ENCODE peak calls at places on chromosomes 16 and 17, in five cellular contexts. H is transverse colon, V is mammary epithelial cell, M is lower leg skin, C is astrocyte of the spinal cord. X is an unnamed sample.

GRCh38 chr17:71975998-71976649 is 144.7 kb upstream of the SOX9 start:
- DNase-seq in C (peak), M (peak), V (peak), H (peak), X (peak)

GRCh38 chr17:3843935-3844516 is 2.0 kb downstream of the NCBP3 start:
- DNase-seq in V (peak), M (no peak), H (peak), C (peak), X (peak)

GRCh38 chr16:55340445-55340844 is 16.4 kb downstream of the IRX6 start:
- DNase-seq in M (no peak), V (no peak), C (no peak), H (no peak), X (no peak)

GRCh38 chr17:65102235-65102634 is 34.9 kb upstream of the RGS9 start:
- DNase-seq in H (no peak), M (peak), V (no peak), C (no peak), X (no peak)

GRCh38 chr17:44097110-44097810 is 26.2 kb downstream of the HDAC5 start:
- DNase-seq in H (no peak), V (no peak), C (peak), M (no peak), X (peak)

GRCh38 chr17:17387461-17388362 is 84.5 kb downstream of the NT5M start:
- DNase-seq in V (peak), M (no peak), H (peak), C (no peak), X (no peak)

GRCh38 chr16:71855937-71856662 is 10.3 kb downstream of the ATXN1L start:
- DNase-seq in M (no peak), H (no peak), C (no peak), V (no peak), X (no peak)

GRCh38 chr17:60352071-60352470 is 39.9 kb downstream of the USP32 start:
- DNase-seq in M (no peak), V (no peak), H (no peak), C (no peak), X (no peak)

GRCh38 chr17:60169921-60170817 is 20.4 kb downstream of the CA4 start:
- DNase-seq in C (no peak), V (peak), H (peak), M (peak), X (peak)

GRCh38 chr17:57530508-57530907 is 214.6 kb downstream of the CCDC182 start:
- DNase-seq in C (no peak), H (no peak), M (no peak), V (no peak), X (no peak)

GRCh38 chr16:85204242-85205010 is 92.2 kb upstream of the CIBAR2 start:
- DNase-seq in C (peak), V (peak), H (no peak), M (no peak), X (peak)

GRCh38 chr16:709651-710499 is 4.3 kb upstream of the FBXL16 start:
- DNase-seq in H (no peak), V (no peak), C (peak), M (no peak), X (peak)

GRCh38 chr17:77308768-77309726 is 168.3 kb downstream of the SEC14L1 start:
- DNase-seq in C (peak), H (no peak), M (peak), V (peak), X (peak)

GRCh38 chr17:75365931-75366275 is 39.6 kb downstream of the GRB2 start:
- DNase-seq in C (no peak), H (no peak), V (no peak), M (no peak), X (no peak)

GRCh38 chr16:67862623-67863583 is 9.9 kb upstream of the EDC4 start:
- DNase-seq in M (peak), H (no peak), C (peak), V (no peak), X (peak)

GRCh38 chr16:57822018-57822553 is 19.8 kb upstream of the KIFC3 start:
- DNase-seq in M (no peak), V (no peak), H (no peak), C (no peak), X (no peak)
- TF ChIP-seq CTCF in M (no peak), V (no peak), H (no peak), C (no peak), X (no peak)

GRCh38 chr16:48862087-48862532 is 252.1 kb upstream of the N4BP1 start:
- DNase-seq in V (peak), M (no peak), C (peak), H (peak), X (peak)
- TF ChIP-seq CTCF in V (peak), M (no peak), C (no peak), H (no peak), X (peak)

GRCh38 chr16:79328327-79329162 is 272.0 kb downstream of the MAF start:
- DNase-seq in H (no peak), V (no peak), M (no peak), C (no peak), X (no peak)
- TF ChIP-seq CTCF in H (no peak), V (no peak), M (no peak), C (no peak), X (no peak)

GRCh38 chr17:45763182-45763581 is 20.9 kb upstream of the CRHR1 start:
- DNase-seq in V (no peak), C (no peak), M (no peak), H (no peak), X (no peak)

GRCh38 chr17:45771473-45771959 is 12.6 kb upstream of the CRHR1 start:
- DNase-seq in C (no peak), V (no peak), M (no peak), H (no peak), X (no peak)

GRCh38 chr17:45764479-45764878 is 19.6 kb upstream of the CRHR1 start:
- DNase-seq in H (no peak), C (no peak), V (no peak), M (no peak), X (no peak)

GRCh38 chr17:45770632-45771472 is 13.3 kb upstream of the CRHR1 start:
- DNase-seq in M (no peak), C (no peak), H (no peak), V (no peak), X (no peak)

GRCh38 chr17:45768000-45768399 is 16.1 kb upstream of the CRHR1 start:
- DNase-seq in C (no peak), V (no peak), H (no peak), M (no peak), X (no peak)
- TF ChIP-seq CTCF in C (no peak), V (no peak), H (no peak), M (no peak), X (no peak)

GRCh38 chr16:49643429-49644142 is 212.3 kb downstream of the ZNF423 start:
- DNase-seq in M (no peak), C (peak), V (no peak), H (no peak), X (peak)

GRCh38 chr16:49641250-49641649 is 214.7 kb downstream of the ZNF423 start:
- DNase-seq in V (no peak), H (no peak), M (no peak), C (no peak), X (no peak)

GRCh38 chr16:49640606-49641005 is 215.3 kb downstream of the ZNF423 start:
- DNase-seq in V (no peak), H (no peak), C (peak), M (no peak), X (no peak)

GRCh38 chr16:49645263-49645662 is 210.6 kb downstream of the ZNF423 start:
- DNase-seq in V (no peak), H (no peak), M (no peak), C (no peak), X (no peak)

DNA sequence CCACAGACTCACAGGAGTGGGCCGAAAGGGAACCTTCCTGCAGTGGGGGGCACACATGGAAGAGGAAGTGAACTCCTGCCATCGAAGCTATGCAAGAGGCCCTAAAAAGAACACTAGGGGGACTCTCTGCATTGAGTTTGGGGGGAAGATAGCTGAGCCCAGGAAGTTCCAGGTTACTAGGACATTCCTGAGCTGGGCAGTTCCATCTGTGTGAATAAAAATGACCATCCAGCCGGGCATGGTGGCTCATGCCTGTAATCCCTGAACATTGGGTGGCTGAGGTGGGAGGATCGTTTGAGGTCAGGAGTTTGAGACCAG is 211.8 kb downstream of the ZNF423 start:
- DNase-seq in C (peak), M (no peak), H (no peak), V (no peak), X (peak)
- TF ChIP-seq CTCF in C (peak), M (no peak), H (no peak), V (no peak), X (peak)